ENCODE peak calls at places on chromosomes 3 and 15, in ten cellular contexts. S, P, I, M, K, W, U, L, B and J are unnamed samples.

GRCh38 chr3:190566043-190566933 is 52.4 kb downstream of the IL1RAP start:
- DNase-seq in S (no peak), P (peak; percentile 100), I (peak; percentile 95), M (peak; percentile 62), K (no peak), W (no peak), U (no peak), L (peak; percentile 61), B (peak; percentile 87), J (no peak)

GRCh38 chr3:141052570-141053069 is 1.5 kb downstream of the SPSB4 start:
- DNase-seq in S (peak; percentile 7), P (no peak), I (no peak), M (no peak), K (no peak), W (no peak), U (no peak), L (no peak), B (no peak), J (no peak)

GRCh38 chr15:90376789-90377188 is 11.3 kb upstream of the IQGAP1 start:
- DNase-seq in S (no peak), P (no peak), I (no peak), M (no peak), K (no peak), W (no peak), U (no peak), L (no peak), B (no peak), J (no peak)

GRCh38 chr3:50390523-50391177 is 31.3 kb upstream of the TMEM115 start:
- DNase-seq in S (peak; percentile 69), P (no peak), I (peak; percentile 78), M (no peak), K (peak; percentile 10), W (peak; percentile 7), U (no peak), L (peak; percentile 67), B (peak; percentile 70), J (no peak)

GRCh38 chr3:184741798-184742675 is 30.2 kb upstream of the MAGEF1 start:
- DNase-seq in S (no peak), P (no peak), I (no peak), M (no peak), K (no peak), W (no peak), U (no peak), L (no peak), B (no peak), J (peak; percentile 6)

GRCh38 chr15:58520464-58520863 is 88.7 kb downstream of the LIPC start:
- DNase-seq in S (no peak), P (no peak), I (no peak), M (no peak), K (no peak), W (no peak), U (peak; percentile 23), L (no peak), B (no peak), J (no peak)

GRCh38 chr3:107028626-107029025 is 348.6 kb upstream of the CCDC54 start:
- DNase-seq in S (no peak), P (no peak), I (no peak), M (no peak), K (no peak), W (no peak), U (no peak), L (no peak), B (no peak), J (no peak)

GRCh38 chr15:64636101-64636500 is 139.3 kb downstream of the RBPMS2 start:
- DNase-seq in S (peak; percentile 63), P (no peak), I (no peak), M (no peak), K (peak; percentile 1), W (no peak), U (no peak), L (no peak), B (no peak), J (peak; percentile 46)

GRCh38 chr3:9123849-9124248 is 125.6 kb downstream of the SRGAP3 start:
- DNase-seq in S (no peak), P (no peak), I (no peak), M (no peak), K (no peak), W (no peak), U (no peak), L (no peak), B (no peak), J (no peak)

GRCh38 chr3:85159376-85159775 is 200.6 kb downstream of the CADM2 start:
- DNase-seq in S (no peak), P (no peak), I (no peak), M (no peak), K (no peak), W (no peak), U (no peak), L (no peak), B (no peak), J (no peak)

GRCh38 chr3:8336456-8336855 is 165.2 kb upstream of the LMCD1 start:
- DNase-seq in S (no peak), P (no peak), I (no peak), M (no peak), K (no peak), W (no peak), U (no peak), L (no peak), B (no peak), J (no peak)

GRCh38 chr15:80561500-80561899 is 133.6 kb upstream of the ABHD17C start:
- DNase-seq in S (no peak), P (no peak), I (no peak), M (no peak), K (no peak), W (no peak), U (no peak), L (no peak), B (no peak), J (no peak)

GRCh38 chr15:45522179-45522930 is at the start of gene SLC30A4:
- DNase-seq in S (peak; percentile 50), P (peak; percentile 20), I (peak; percentile 78), M (peak; percentile 28), K (no peak), W (peak; percentile 38), U (peak; percentile 76), L (peak; percentile 74), B (peak; percentile 86), J (peak; percentile 55)

GRCh38 chr3:64518950-64519349 is 168.8 kb downstream of the ADAMTS9 start:
- DNase-seq in S (no peak), P (no peak), I (no peak), M (no peak), K (no peak), W (no peak), U (no peak), L (no peak), B (no peak), J (no peak)

GRCh38 chr3:64207289-64208086 is 17.8 kb downstream of the PRICKLE2 start:
- DNase-seq in S (no peak), P (no peak), I (no peak), M (no peak), K (no peak), W (no peak), U (no peak), L (no peak), B (no peak), J (no peak)

GRCh38 chr15:81155375-81156218 is 21.5 kb downstream of the CFAP161 start:
- DNase-seq in S (peak; percentile 7), P (peak; percentile 39), I (no peak), M (peak; percentile 21), K (peak; percentile 8), W (no peak), U (no peak), L (peak; percentile 49), B (peak; percentile 78), J (no peak)

GRCh38 chr3:68306571-68306970 is 625.8 kb downstream of the TAFA4 start:
- DNase-seq in S (no peak), P (no peak), I (no peak), M (no peak), K (no peak), W (no peak), U (no peak), L (peak; percentile 17), B (no peak), J (no peak)

GRCh38 chr15:63332367-63333078 is 49.1 kb downstream of the CA12 start:
- DNase-seq in S (no peak), P (peak; percentile 95), I (no peak), M (peak; percentile 77), K (no peak), W (no peak), U (no peak), L (peak; percentile 40), B (no peak), J (no peak)

GRCh38 chr3:162612991-162613390 is 1116.4 kb downstream of the OTOL1 start:
- DNase-seq in S (no peak), P (no peak), I (no peak), M (no peak), K (no peak), W (no peak), U (no peak), L (no peak), B (no peak), J (no peak)

GRCh38 chr3:58041826-58042324 is 33.7 kb downstream of the FLNB start:
- DNase-seq in S (no peak), P (peak; percentile 72), I (no peak), M (no peak), K (no peak), W (no peak), U (no peak), L (no peak), B (no peak), J (no peak)

GRCh38 chr3:156694536-156694935 is 20.1 kb downstream of the TIPARP start:
- DNase-seq in S (no peak), P (no peak), I (no peak), M (no peak), K (no peak), W (no peak), U (no peak), L (no peak), B (no peak), J (no peak)

GRCh38 chr3:102614580-102614979 is 179.8 kb downstream of the ZPLD1 start:
- DNase-seq in S (no peak), P (no peak), I (no peak), M (no peak), K (no peak), W (no peak), U (no peak), L (no peak), B (no peak), J (no peak)

GRCh38 chr3:78941587-78941986 is 826.2 kb downstream of the ROBO1 start:
- DNase-seq in S (no peak), P (peak; percentile 36), I (no peak), M (peak; percentile 3), K (no peak), W (no peak), U (no peak), L (no peak), B (no peak), J (no peak)

GRCh38 chr15:80694624-80695098 is 449 bp upstream of the ABHD17C start:
- DNase-seq in S (no peak), P (peak; percentile 12), I (peak; percentile 46), M (peak; percentile 72), K (no peak), W (peak; percentile 14), U (peak; percentile 41), L (peak; percentile 27), B (no peak), J (no peak)

GRCh38 chr3:143119009-143119914 is at the start of gene CHST2:
- DNase-seq in S (peak; percentile 32), P (peak; percentile 61), I (peak; percentile 77), M (peak; percentile 85), K (peak; percentile 49), W (peak; percentile 36), U (peak; percentile 76), L (peak; percentile 65), B (peak; percentile 67), J (peak; percentile 49)

GRCh38 chr15:45481151-45481550 is 41.4 kb downstream of the SLC30A4 start:
- DNase-seq in S (no peak), P (no peak), I (no peak), M (no peak), K (no peak), W (no peak), U (no peak), L (no peak), B (no peak), J (no peak)

GRCh38 chr3:37862219-37862711 is 585 bp downstream of the CTDSPL start:
- DNase-seq in S (no peak), P (peak; percentile 22), I (peak; percentile 75), M (peak; percentile 21), K (no peak), W (no peak), U (no peak), L (peak; percentile 54), B (peak; percentile 75), J (no peak)

GRCh38 chr15:90674476-90674875 is 42.7 kb upstream of the BLM start:
- DNase-seq in S (no peak), P (no peak), I (no peak), M (no peak), K (no peak), W (no peak), U (no peak), L (no peak), B (no peak), J (no peak)